ENCODE peak calls at places on chromosome 13, in five cellular contexts. L is fibroblast of lung, P is suprapubic skin, S is heart right ventricle, X is thoracic aorta. J is an unnamed sample. For H3K9me3, the result is how much of the 10 kb centered on the place peaks cover.

GRCh38 chr13:45108716-45109706 is 11.3 kb upstream of the GTF2F2 start:
- DNase-seq in S (no peak), L (peak), P (no peak), X (no peak), J (no peak)

GRCh38 chr13:76917096-76917495 is 30.9 kb upstream of the KCTD12 start:
- DNase-seq in P (no peak), X (no peak), S (no peak), L (peak), J (no peak)

GRCh38 chr13:93079294-93079693 is 147.3 kb upstream of the GPC6 start:
- DNase-seq in S (no peak), L (peak), P (no peak), X (no peak), J (no peak)

GRCh38 chr13:75687145-75687763 is 51.1 kb downstream of the LMO7 start:
- DNase-seq in S (no peak), P (no peak), L (peak), X (no peak), J (no peak)

GRCh38 chr13:26663801-26664200 is 96.8 kb downstream of the GPR12 start:
- DNase-seq in P (no peak), X (no peak), S (no peak), L (no peak), J (no peak)

GRCh38 chr13:77846173-77846572 is 72.5 kb downstream of the EDNRB start:
- DNase-seq in P (no peak), L (no peak), X (no peak), S (no peak), J (no peak)

GRCh38 chr13:95235944-95236343 is 65.3 kb downstream of the ABCC4 start:
- DNase-seq in X (no peak), P (no peak), L (no peak), S (no peak), J (no peak)

GRCh38 chr13:77507931-77508776 is 27.4 kb upstream of the SCEL start:
- DNase-seq in X (no peak), L (peak), S (no peak), P (no peak), J (no peak)

GRCh38 chr13:40666905-40667621 is 622 bp upstream of the FOXO1 start:
- DNase-seq in P (peak), S (peak), X (no peak), L (no peak), J (peak)

GRCh38 chr13:38684714-38685113 is 2.2 kb upstream of the FREM2 start:
- DNase-seq in X (no peak), P (no peak), S (no peak), L (no peak), J (no peak)

GRCh38 chr13:70391678-70392077 is 283.4 kb upstream of the KLHL1 start:
- DNase-seq in X (no peak), P (no peak), S (no peak), L (no peak), J (no peak)

GRCh38 chr13:105465251-105465650 is 1070.2 kb downstream of the EFNB2 start:
- DNase-seq in S (no peak), L (no peak), X (no peak), P (no peak), J (no peak)

GRCh38 chr13:60562081-60562764 is 165.2 kb downstream of the TDRD3 start:
- DNase-seq in P (no peak), S (no peak), X (no peak), L (no peak), J (no peak)

GRCh38 chr13:46178143-46178542 is 3.8 kb downstream of the LCP1 start:
- DNase-seq in S (no peak), X (no peak), P (no peak), L (no peak), J (no peak)
- TF ChIP-seq CTCF in S (no peak), X (no peak), P (no peak), L (no peak), J (no peak)

GRCh38 chr13:51539887-51540286 is 44.4 kb upstream of the WDFY2 start:
- DNase-seq in P (no peak), S (no peak), L (peak), X (no peak), J (no peak)
- H3K27ac ChIP-seq in P (peak), S (peak), L (peak), X (no peak), J (no peak)

GRCh38 chr13:18232994-18233782 is 948.4 kb downstream of the TUBA3C start:
- DNase-seq in X (no peak), S (no peak), P (no peak), L (no peak), J (no peak)

GRCh38 chr13:18236528-18236815 is 945.2 kb downstream of the TUBA3C start:
- DNase-seq in X (no peak), P (no peak), L (no peak), S (no peak), J (no peak)

GRCh38 chr13:18235172-18235571 is 946.5 kb downstream of the TUBA3C start:
- DNase-seq in P (no peak), L (no peak), X (no peak), S (no peak), J (no peak)

GRCh38 chr13:18233783-18234299 is 947.8 kb downstream of the TUBA3C start:
- DNase-seq in L (no peak), X (no peak), S (no peak), P (no peak), J (no peak)

DNA sequence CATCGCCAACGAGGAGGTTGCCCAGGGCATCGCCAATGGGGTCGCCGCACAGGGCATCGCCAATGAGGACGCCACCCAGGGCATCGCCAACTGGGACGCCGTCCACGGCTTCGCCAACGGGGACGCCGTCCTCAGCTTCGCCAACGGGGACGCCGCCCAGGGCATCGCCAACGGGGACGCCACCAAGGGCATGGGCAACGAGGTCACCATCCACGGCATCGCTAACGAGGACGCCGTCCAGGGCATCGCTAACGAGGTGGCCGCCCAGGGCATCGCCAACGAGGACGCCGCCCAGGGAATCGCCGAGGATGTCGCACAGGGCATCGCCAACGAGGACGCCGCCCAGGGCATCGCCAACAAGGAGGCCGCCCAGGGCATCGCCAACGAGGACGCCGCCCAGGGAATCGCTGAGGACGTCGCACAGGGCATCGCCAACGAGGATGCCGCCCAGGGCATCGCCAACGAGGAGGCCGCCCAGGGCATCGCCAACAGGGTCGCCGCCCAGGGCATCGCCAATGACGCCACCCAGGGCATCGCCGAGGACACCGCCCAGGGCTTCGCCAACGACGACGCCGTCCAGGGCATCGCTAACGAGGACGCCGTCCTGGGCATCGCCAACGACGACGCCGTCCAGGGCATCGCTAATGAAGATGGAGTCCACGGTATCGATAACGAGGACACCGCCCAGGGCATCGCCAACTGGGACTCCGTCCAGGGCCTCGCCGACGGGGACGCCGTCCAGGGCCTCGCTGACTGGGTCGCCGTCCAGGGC is 945.7 kb downstream of the TUBA3C start:
- DNase-seq in L (no peak), S (no peak), P (no peak), X (no peak), J (no peak)
- H3K9me3 ChIP-seq in L (under half), S (under half), P (under half), X (under half), J (under half)

DNA sequence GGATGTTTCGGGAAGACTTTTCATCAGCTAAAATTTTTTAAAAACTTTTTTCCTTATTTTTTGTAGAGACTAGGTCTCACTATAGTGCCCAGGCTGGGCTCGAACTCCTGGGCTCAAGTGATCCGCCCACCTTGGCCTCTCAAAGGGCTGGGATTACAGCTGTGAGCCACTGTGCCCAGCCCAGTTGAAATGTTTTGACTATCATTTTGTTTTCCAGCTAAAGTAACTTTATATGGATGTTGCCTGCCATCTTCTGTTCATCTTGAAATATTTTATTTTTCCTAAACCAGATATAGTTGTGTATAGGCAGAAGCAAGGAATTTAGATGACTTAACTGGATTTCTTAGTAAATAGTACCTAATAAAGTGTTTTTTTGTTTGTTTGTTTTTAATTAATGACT is 7.0 kb downstream of the CAB39L start:
- DNase-seq in P (no peak), X (no peak), L (peak), S (peak), J (no peak)
- TF ChIP-seq CTCF in P (no peak), X (no peak), L (no peak), S (peak), J (no peak)

DNA sequence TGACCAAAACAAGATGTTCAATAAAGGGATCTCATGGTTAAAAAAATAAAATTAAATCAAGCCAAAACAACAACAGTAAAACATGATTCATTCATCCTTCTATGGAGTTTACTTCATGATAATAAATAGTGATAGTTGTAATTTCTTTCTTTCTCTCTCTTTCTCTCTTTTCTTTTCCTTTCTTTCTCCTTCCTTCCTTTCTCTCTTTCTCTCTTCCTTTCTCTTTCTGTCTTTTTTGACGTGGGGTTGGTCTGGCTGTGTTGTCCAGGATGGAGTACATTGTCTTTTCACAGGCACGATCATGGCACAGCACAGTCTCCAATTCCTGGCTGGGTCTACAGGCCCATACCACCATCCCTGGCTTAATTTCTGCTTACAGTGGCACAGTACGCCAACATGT is 29.1 kb upstream of the PCCA start:
- DNase-seq in X (no peak), L (no peak), P (no peak), S (no peak), J (no peak)
- H3K27ac ChIP-seq in X (no peak), L (no peak), P (no peak), S (no peak), J (no peak)

GRCh38 chr13:34747507-34747906 is 194.6 kb upstream of the NBEA start:
- DNase-seq in X (no peak), S (no peak), P (no peak), L (no peak), J (no peak)

GRCh38 chr13:34748561-34748960 is 193.5 kb upstream of the NBEA start:
- DNase-seq in X (no peak), L (no peak), S (no peak), P (no peak), J (no peak)

GRCh38 chr13:34750078-34750703 is 191.9 kb upstream of the NBEA start:
- DNase-seq in S (peak), L (no peak), P (no peak), X (no peak), J (no peak)

GRCh38 chr13:34749046-34749445 is 193.0 kb upstream of the NBEA start:
- DNase-seq in X (no peak), P (no peak), S (no peak), L (no peak), J (no peak)

GRCh38 chr13:34748078-34748477 is 194.0 kb upstream of the NBEA start:
- DNase-seq in S (no peak), P (no peak), X (no peak), L (peak), J (no peak)
- H3K9me3 ChIP-seq in S (under half), P (under half), X (under half), L (under half), J (under half)

DNA sequence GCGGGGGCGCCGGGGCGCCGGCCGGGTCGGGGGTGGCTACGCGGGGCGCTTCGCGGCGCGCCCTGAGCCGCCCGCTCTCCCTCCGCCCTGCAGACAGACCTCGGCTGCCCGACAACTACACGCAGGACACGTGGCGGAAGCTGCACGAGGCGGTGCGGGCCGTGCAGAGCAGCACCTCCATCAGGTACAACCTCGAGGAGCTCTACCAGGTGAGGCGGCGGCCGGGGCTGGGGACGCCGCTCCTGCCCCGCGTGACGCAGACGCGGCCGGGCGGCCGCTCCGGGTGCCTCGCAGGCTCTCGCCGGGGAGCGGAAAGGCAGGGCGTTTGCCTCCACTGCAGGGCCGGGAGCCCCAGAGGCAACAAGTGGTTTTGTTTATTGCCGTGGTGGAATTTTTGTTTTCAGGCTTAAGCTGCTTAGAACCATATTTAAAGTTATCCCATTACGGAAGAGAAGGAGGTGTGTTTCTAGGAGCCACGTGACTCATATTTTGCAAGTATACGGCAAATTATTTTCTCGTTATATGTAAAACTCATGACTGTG is 538 bp downstream of the CUL4A start:
- DNase-seq in P (peak), X (no peak), S (peak), L (peak), J (peak)
- TF ChIP-seq CTCF in P (peak), X (no peak), S (no peak), L (no peak), J (no peak)

GRCh38 chr13:91248249-91248648 is 99.2 kb upstream of the MIR17HG start:
- DNase-seq in S (no peak), L (no peak), P (no peak), X (no peak), J (no peak)
- H3K27ac ChIP-seq in S (no peak), L (no peak), P (no peak), X (no peak), J (no peak)

GRCh38 chr13:107883561-107884175 is 331.7 kb downstream of the LIG4 start:
- DNase-seq in X (no peak), L (peak), S (no peak), P (no peak), J (no peak)
- H3K9me3 ChIP-seq in X (under half), L (under half), S (under half), P (under half), J (under half)

J was measured in CD4-positive, alpha-beta T cell.